ENCODE peak calls at places on chromosomes 7 and 10, in five cellular contexts. One of them, this sample, is unnamed.

GRCh38 chr10:2121944-2122343 is 384.6 kb upstream of the ADARB2 start:
- DNase-seq in psoas muscle: no peak
- DNase-seq in foreskin fibroblast: no peak
- DNase-seq in AG04450: no peak
- DNase-seq in fibroblast of the aortic adventitia: no peak
- DNase-seq in this sample: no peak

GRCh38 chr10:112988839-112989406 is 38.9 kb downstream of the TCF7L2 start:
- DNase-seq in psoas muscle: no peak
- DNase-seq in AG04450: no peak
- DNase-seq in fibroblast of the aortic adventitia: no peak
- DNase-seq in foreskin fibroblast: no peak
- DNase-seq in this sample: peak

GRCh38 chr10:132961864-132962622 is 19.7 kb upstream of the CFAP46 start:
- DNase-seq in fibroblast of the aortic adventitia: peak
- DNase-seq in psoas muscle: peak
- DNase-seq in foreskin fibroblast: peak
- DNase-seq in AG04450: peak
- DNase-seq in this sample: peak

GRCh38 chr10:119526606-119527592 is 15.6 kb downstream of the RGS10 start:
- DNase-seq in foreskin fibroblast: no peak
- DNase-seq in psoas muscle: no peak
- DNase-seq in fibroblast of the aortic adventitia: no peak
- DNase-seq in AG04450: no peak
- DNase-seq in this sample: no peak

GRCh38 chr10:3104251-3104918 is 37.0 kb downstream of the PFKP start:
- DNase-seq in psoas muscle: peak
- DNase-seq in AG04450: no peak
- DNase-seq in foreskin fibroblast: no peak
- DNase-seq in fibroblast of the aortic adventitia: no peak
- DNase-seq in this sample: no peak

GRCh38 chr7:149855368-149856305 is 17.5 kb downstream of the ZNF862 start:
- DNase-seq in foreskin fibroblast: peak
- DNase-seq in AG04450: no peak
- DNase-seq in psoas muscle: no peak
- DNase-seq in fibroblast of the aortic adventitia: peak
- DNase-seq in this sample: peak

GRCh38 chr7:148699024-148699771 is 495 bp downstream of the CUL1 start:
- DNase-seq in AG04450: no peak
- DNase-seq in fibroblast of the aortic adventitia: peak
- DNase-seq in foreskin fibroblast: peak
- DNase-seq in psoas muscle: peak
- DNase-seq in this sample: peak

GRCh38 chr7:42175834-42176745 is 60.9 kb downstream of the GLI3 start:
- DNase-seq in foreskin fibroblast: no peak
- DNase-seq in fibroblast of the aortic adventitia: no peak
- DNase-seq in AG04450: no peak
- DNase-seq in psoas muscle: no peak
- DNase-seq in this sample: no peak

GRCh38 chr10:6140141-6140841 is 51.5 kb downstream of the RBM17 start:
- DNase-seq in psoas muscle: no peak
- DNase-seq in fibroblast of the aortic adventitia: no peak
- DNase-seq in AG04450: no peak
- DNase-seq in foreskin fibroblast: no peak
- DNase-seq in this sample: no peak

GRCh38 chr7:42493436-42494198 is 256.6 kb upstream of the GLI3 start:
- DNase-seq in fibroblast of the aortic adventitia: peak
- DNase-seq in AG04450: peak
- DNase-seq in foreskin fibroblast: peak
- DNase-seq in psoas muscle: peak
- DNase-seq in this sample: peak

GRCh38 chr7:22565315-22565811 is 65.4 kb upstream of the STEAP1B start:
- DNase-seq in AG04450: no peak
- DNase-seq in fibroblast of the aortic adventitia: peak
- DNase-seq in foreskin fibroblast: peak
- DNase-seq in psoas muscle: no peak
- DNase-seq in this sample: no peak

GRCh38 chr7:73741600-73741999 is 3.0 kb upstream of the ABHD11 start:
- DNase-seq in psoas muscle: no peak
- DNase-seq in foreskin fibroblast: no peak
- DNase-seq in AG04450: no peak
- DNase-seq in fibroblast of the aortic adventitia: no peak
- DNase-seq in this sample: no peak

GRCh38 chr7:142873871-142874270 is 11.7 kb downstream of the TRPV6 start:
- DNase-seq in fibroblast of the aortic adventitia: no peak
- DNase-seq in psoas muscle: no peak
- DNase-seq in foreskin fibroblast: no peak
- DNase-seq in AG04450: no peak
- DNase-seq in this sample: no peak

GRCh38 chr7:23530355-23530754 is 1.4 kb downstream of the TRA2A start:
- DNase-seq in psoas muscle: no peak
- DNase-seq in foreskin fibroblast: no peak
- DNase-seq in fibroblast of the aortic adventitia: peak
- DNase-seq in AG04450: no peak
- DNase-seq in this sample: peak

GRCh38 chr10:46549171-46550075 is 7.0 kb downstream of the GPRIN2 start:
- DNase-seq in foreskin fibroblast: no peak
- DNase-seq in psoas muscle: peak
- DNase-seq in fibroblast of the aortic adventitia: no peak
- DNase-seq in AG04450: no peak
- DNase-seq in this sample: no peak

GRCh38 chr7:50591098-50591479 is 25.9 kb upstream of the DDC start:
- DNase-seq in psoas muscle: no peak
- DNase-seq in AG04450: no peak
- DNase-seq in foreskin fibroblast: no peak
- DNase-seq in fibroblast of the aortic adventitia: no peak
- DNase-seq in this sample: no peak

GRCh38 chr7:50590535-50590934 is 25.3 kb upstream of the DDC start:
- DNase-seq in foreskin fibroblast: no peak
- DNase-seq in fibroblast of the aortic adventitia: no peak
- DNase-seq in psoas muscle: no peak
- DNase-seq in AG04450: no peak
- DNase-seq in this sample: no peak

GRCh38 chr7:50589362-50589761 is 24.2 kb upstream of the DDC start:
- DNase-seq in foreskin fibroblast: no peak
- DNase-seq in psoas muscle: no peak
- DNase-seq in AG04450: no peak
- DNase-seq in fibroblast of the aortic adventitia: no peak
- DNase-seq in this sample: no peak

GRCh38 chr7:50587737-50588136 is 22.5 kb upstream of the DDC start:
- DNase-seq in fibroblast of the aortic adventitia: no peak
- DNase-seq in psoas muscle: no peak
- DNase-seq in AG04450: no peak
- DNase-seq in foreskin fibroblast: no peak
- DNase-seq in this sample: no peak

GRCh38 chr7:50588937-50589336 is 23.7 kb upstream of the DDC start:
- DNase-seq in AG04450: no peak
- DNase-seq in psoas muscle: no peak
- DNase-seq in foreskin fibroblast: no peak
- DNase-seq in fibroblast of the aortic adventitia: no peak
- DNase-seq in this sample: peak
- TF ChIP-seq CTCF in AG04450: peak
- TF ChIP-seq CTCF in psoas muscle: no peak
- TF ChIP-seq CTCF in foreskin fibroblast: no peak
- TF ChIP-seq CTCF in fibroblast of the aortic adventitia: peak
- TF ChIP-seq CTCF in this sample: peak

DNA sequence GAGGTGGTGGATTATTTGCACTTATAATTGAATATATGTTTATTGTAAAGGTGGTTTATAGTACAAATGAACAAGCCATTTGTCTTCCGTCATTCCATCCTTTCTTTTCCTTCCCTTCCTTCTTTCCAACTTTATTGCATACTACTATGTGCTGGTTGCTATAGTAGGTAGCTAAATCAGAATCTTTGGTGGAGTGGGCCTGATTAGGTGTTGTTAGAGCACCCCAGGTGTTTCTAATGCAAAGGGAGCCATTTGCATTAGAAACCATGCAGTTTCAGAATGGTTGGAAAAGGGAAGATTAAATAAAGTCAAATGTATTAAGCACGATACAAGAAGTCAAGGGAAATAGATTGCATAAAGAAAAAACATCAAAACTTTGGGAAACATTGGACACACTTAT is 88.8 kb upstream of the TRIL start:
- DNase-seq in AG04450: no peak
- DNase-seq in foreskin fibroblast: no peak
- DNase-seq in psoas muscle: no peak
- DNase-seq in fibroblast of the aortic adventitia: no peak
- DNase-seq in this sample: no peak
- H3K4me3 ChIP-seq in AG04450: no peak
- H3K4me3 ChIP-seq in foreskin fibroblast: no peak
- H3K4me3 ChIP-seq in psoas muscle: no peak
- H3K4me3 ChIP-seq in fibroblast of the aortic adventitia: no peak
- H3K4me3 ChIP-seq in this sample: no peak

GRCh38 chr10:102393411-102394078 is 2.0 kb upstream of the NFKB2 start:
- DNase-seq in AG04450: no peak
- DNase-seq in foreskin fibroblast: no peak
- DNase-seq in psoas muscle: no peak
- DNase-seq in fibroblast of the aortic adventitia: no peak
- DNase-seq in this sample: no peak
- TF ChIP-seq CTCF in AG04450: peak
- TF ChIP-seq CTCF in foreskin fibroblast: peak
- TF ChIP-seq CTCF in psoas muscle: peak
- TF ChIP-seq CTCF in fibroblast of the aortic adventitia: peak
- TF ChIP-seq CTCF in this sample: peak

GRCh38 chr10:104642001-104642270 is 846 bp downstream of the SORCS3 start:
- DNase-seq in AG04450: no peak
- DNase-seq in fibroblast of the aortic adventitia: no peak
- DNase-seq in foreskin fibroblast: no peak
- DNase-seq in psoas muscle: no peak
- DNase-seq in this sample: no peak
- H3K4me3 ChIP-seq in AG04450: no peak
- H3K4me3 ChIP-seq in fibroblast of the aortic adventitia: peak
- H3K4me3 ChIP-seq in foreskin fibroblast: no peak
- H3K4me3 ChIP-seq in psoas muscle: no peak
- H3K4me3 ChIP-seq in this sample: no peak